ENCODE peak calls at places on chromosomes 5 and 9, in six cellular contexts. D, W, J, B, H and E are unnamed samples.

GRCh38 chr5:83711982-83712601 is 8.6 kb downstream of the HAPLN1 start:
- DNase-seq in H (no peak), B (no peak), J (peak; percentile 87), D (no peak), W (no peak), E (peak; percentile 27)

GRCh38 chr5:74241751-74242140 is 398.8 kb downstream of the ENC1 start:
- DNase-seq in J (no peak), B (no peak), W (no peak), H (no peak), D (no peak), E (no peak)

GRCh38 chr5:75460947-75461346 is 50.5 kb downstream of the CERT1 start:
- DNase-seq in H (no peak), D (no peak), J (no peak), W (no peak), B (no peak), E (no peak)

GRCh38 chr9:87959916-87960581 is 14.3 kb downstream of the CDK20 start:
- DNase-seq in D (no peak), W (no peak), J (no peak), B (no peak), H (no peak), E (peak; percentile 57)

GRCh38 chr9:69276775-69277174 is 48.2 kb upstream of the ENTREP1 start:
- DNase-seq in B (no peak), H (no peak), W (peak; percentile 47), J (no peak), D (no peak), E (no peak)

GRCh38 chr5:67211926-67212325 is 15.3 kb upstream of the CD180 start:
- DNase-seq in H (no peak), J (no peak), W (no peak), B (no peak), D (no peak), E (no peak)

GRCh38 chr5:761854-762685 is 22.5 kb downstream of the ZDHHC11B start:
- DNase-seq in D (peak; percentile 54), J (no peak), B (peak; percentile 86), W (peak; percentile 50), H (peak; percentile 50), E (no peak)

GRCh38 chr9:21994996-21995651 is 533 bp downstream of the CDKN2B-AS1 start:
- DNase-seq in W (peak; percentile 77), B (peak; percentile 93), J (no peak), D (peak; percentile 98), H (no peak), E (peak; percentile 87)

GRCh38 chr9:133371261-133371711 is 4.6 kb downstream of the SURF4 start:
- DNase-seq in W (no peak), B (no peak), D (peak; percentile 82), H (no peak), J (no peak), E (no peak)

GRCh38 chr5:168947212-168947868 is 353.6 kb downstream of the SLIT3 start:
- DNase-seq in B (peak; percentile 44), D (no peak), J (peak; percentile 37), W (no peak), H (no peak), E (peak; percentile 28)

GRCh38 chr5:134426362-134426761 is 14.7 kb upstream of the CDKN2AIPNL start:
- DNase-seq in B (no peak), J (no peak), W (no peak), H (no peak), D (peak; percentile 44), E (no peak)

GRCh38 chr9:93501406-93501805 is 48.0 kb upstream of the FAM120AOS start:
- DNase-seq in D (no peak), W (no peak), J (no peak), H (no peak), B (no peak), E (no peak)

GRCh38 chr9:124964056-124964455 is 23.2 kb upstream of the GOLGA1 start:
- DNase-seq in H (no peak), B (no peak), W (no peak), D (no peak), J (no peak), E (no peak)

GRCh38 chr5:88049156-88049555 is 219.5 kb downstream of the TMEM161B start:
- DNase-seq in J (no peak), H (no peak), W (no peak), B (no peak), D (no peak), E (no peak)

GRCh38 chr9:105114318-105114717 is 130.1 kb upstream of the SLC44A1 start:
- DNase-seq in J (no peak), W (no peak), H (no peak), D (no peak), B (no peak), E (no peak)

GRCh38 chr9:131649646-131650045 is 90.2 kb downstream of the RAPGEF1 start:
- DNase-seq in B (no peak), W (no peak), D (no peak), J (no peak), H (no peak), E (no peak)

GRCh38 chr5:42719034-42719433 is 37.6 kb upstream of the CCDC152 start:
- DNase-seq in W (no peak), H (no peak), D (no peak), J (no peak), B (no peak), E (no peak)

GRCh38 chr5:158133369-158133768 is 274.4 kb upstream of the CLINT1 start:
- DNase-seq in H (no peak), J (no peak), B (no peak), D (no peak), W (no peak), E (no peak)

GRCh38 chr5:11557063-11557462 is 347.2 kb downstream of the CTNND2 start:
- DNase-seq in D (no peak), B (no peak), H (no peak), W (no peak), J (no peak), E (no peak)

GRCh38 chr9:136949817-136950655 is 2.0 kb upstream of the LCN12 start:
- DNase-seq in W (peak; percentile 97), D (peak; percentile 98), B (peak; percentile 99), J (peak; percentile 92), H (peak; percentile 98), E (peak; percentile 98)
- TF ChIP-seq POLR2A in W (peak; percentile 93), D (no peak), B (no peak), J (peak; percentile 52), H (peak; percentile 20), E (peak; percentile 80)

DNA sequence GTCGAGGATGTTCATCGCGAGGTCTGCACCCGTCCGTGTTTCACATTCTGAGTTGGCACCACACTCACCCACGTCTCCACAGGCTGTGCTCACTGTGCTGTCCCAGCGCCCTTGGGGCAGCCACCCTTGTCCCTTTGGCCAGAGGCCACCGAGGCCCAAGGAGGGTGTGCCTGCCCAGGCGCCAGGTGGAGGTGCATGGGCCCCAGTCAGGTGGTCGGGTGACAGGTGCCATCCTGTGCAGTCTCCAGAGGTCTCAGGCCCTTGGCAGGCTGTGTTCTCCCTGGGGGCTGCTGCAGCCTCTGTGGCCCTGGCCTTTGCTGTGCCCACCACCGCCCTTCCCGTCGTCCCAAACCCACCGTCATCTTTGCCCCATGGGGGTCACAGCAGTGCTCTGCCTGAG is 12.4 kb downstream of the MAN1B1 start:
- DNase-seq in B (no peak), W (no peak), J (no peak), D (no peak), H (no peak), E (no peak)
- H3K4me1 ChIP-seq in B (no peaks in the 10 kb centered on the region), W (no peaks in the 10 kb centered on the region), J (no peaks in the 10 kb centered on the region), D (no peaks in the 10 kb centered on the region), H (no peaks in the 10 kb centered on the region), E (no peaks in the 10 kb centered on the region)

GRCh38 chr9:129128689-129129088 is 17.5 kb downstream of the PTPA start:
- DNase-seq in B (no peak), D (no peak), J (no peak), W (no peak), H (no peak), E (no peak)

GRCh38 chr9:129125478-129125877 is 14.3 kb downstream of the PTPA start:
- DNase-seq in J (no peak), H (no peak), B (no peak), W (no peak), D (no peak), E (no peak)

GRCh38 chr9:129130791-129131190 is 19.6 kb downstream of the PTPA start:
- DNase-seq in D (no peak), W (no peak), B (no peak), J (no peak), H (no peak), E (no peak)

GRCh38 chr9:129124507-129125069 is 13.4 kb downstream of the PTPA start:
- DNase-seq in B (no peak), W (no peak), J (no peak), D (no peak), H (no peak), E (no peak)

DNA sequence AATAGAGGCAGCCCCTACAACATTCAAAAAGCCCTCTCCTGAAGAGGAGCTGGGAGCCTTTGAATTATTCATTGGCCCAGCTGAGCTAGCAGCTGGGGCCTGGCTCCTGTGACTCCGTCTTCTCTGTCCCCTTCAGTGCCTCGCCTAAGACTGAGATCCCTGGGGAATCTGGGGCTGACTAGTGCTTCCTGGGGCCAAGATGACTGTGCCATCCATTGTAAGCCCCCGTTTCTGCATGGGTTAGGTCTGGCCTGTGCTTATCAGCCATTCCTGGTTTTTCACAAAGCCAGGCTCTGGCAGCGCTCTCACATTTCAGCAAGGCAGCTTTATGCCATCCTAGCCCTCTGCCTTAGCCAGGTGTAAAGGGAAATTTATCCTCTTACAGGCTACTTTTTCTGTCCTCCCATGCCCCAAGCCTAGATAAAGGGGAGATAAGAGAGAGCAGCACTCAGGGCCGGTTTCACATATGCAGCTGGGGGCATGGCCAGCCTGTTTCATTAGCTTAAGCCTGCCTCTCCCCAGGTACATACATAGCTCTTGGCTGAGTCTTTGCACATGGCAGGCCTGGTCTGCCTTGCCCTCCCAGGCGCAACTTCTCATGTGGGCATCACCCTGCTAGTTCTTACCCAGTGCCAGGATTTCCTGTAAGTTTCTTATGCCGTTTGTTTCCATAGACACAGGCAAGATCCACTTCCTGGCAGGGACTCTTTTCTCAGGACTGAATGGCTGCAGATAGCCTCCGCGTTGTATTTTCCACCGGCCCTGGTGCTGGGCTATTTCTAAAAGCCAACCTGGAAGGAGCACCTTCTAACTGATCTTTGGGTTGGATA is 15.8 kb downstream of the PTPA start:
- DNase-seq in J (no peak), D (no peak), H (no peak), W (no peak), B (no peak), E (no peak)
- H3K36me3 ChIP-seq in J (no peaks in the 10 kb centered on the region), D (peaks cover 98% of the 10 kb centered on the region), H (no peaks in the 10 kb centered on the region), W (no peaks in the 10 kb centered on the region), B (peaks cover 75% of the 10 kb centered on the region), E (no peaks in the 10 kb centered on the region)

DNA sequence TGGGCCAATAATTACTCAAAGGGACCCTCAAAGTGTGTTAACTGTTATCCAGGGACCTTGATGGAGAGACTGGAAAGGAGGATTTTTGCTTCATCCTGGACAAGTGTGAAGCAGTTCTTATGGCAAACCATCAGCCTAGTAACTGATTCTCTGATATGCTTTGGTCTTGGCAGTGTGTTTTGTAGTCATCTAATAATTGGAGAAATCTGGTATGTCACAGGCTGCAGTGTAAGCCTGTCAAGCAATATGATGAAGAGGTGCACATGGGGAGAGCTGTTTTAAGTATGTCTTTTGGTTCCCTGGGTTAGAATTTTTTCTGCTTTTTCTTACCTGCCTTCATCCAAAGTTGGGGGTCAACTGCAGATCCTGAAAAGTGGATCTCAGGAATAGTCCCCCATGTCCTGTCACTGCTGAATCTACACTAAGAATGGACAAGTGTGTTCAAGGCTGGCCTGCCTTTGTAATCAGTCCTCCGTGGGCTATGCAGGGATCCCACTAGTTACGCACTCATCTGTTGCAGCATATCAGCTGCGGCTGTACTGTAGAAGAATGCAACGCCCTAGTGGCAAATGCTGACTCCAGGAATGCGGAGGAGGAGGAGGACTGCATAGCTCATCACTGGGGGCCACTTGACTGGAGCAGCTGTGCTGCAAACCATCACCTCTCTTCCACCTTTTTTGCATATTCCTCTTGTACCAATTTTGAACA is 1.9 kb downstream of the SPTAN1 start:
- DNase-seq in J (peak; percentile 62), H (no peak), B (no peak), D (no peak), W (peak; percentile 80), E (peak; percentile 49)
- TF ChIP-seq POLR2A in J (no peak), H (no peak), B (no peak), D (no peak), W (no peak), E (peak; percentile 35)